ENCODE peak calls at places on chromosomes 11 and 22, in five cellular contexts. J is transverse colon, T is fibroblast of pulmonary artery, R is HL-60, I is lung. C is an unnamed sample.

GRCh38 chr11:101445761-101446160 is 138.0 kb downstream of the TRPC6 start:
- DNase-seq in R (no peak), T (no peak), J (no peak), I (no peak), C (no peak)

GRCh38 chr11:4134844-4135243 is 40.2 kb downstream of the RRM1 start:
- DNase-seq in J (no peak), T (peak), I (no peak), R (no peak), C (no peak)

GRCh38 chr22:30891781-30892180 is 76.8 kb downstream of the MORC2 start:
- DNase-seq in R (no peak), J (no peak), I (no peak), T (no peak), C (no peak)

GRCh38 chr11:116927163-116927772 is 89.8 kb upstream of the APOA1 start:
- DNase-seq in R (no peak), I (no peak), T (no peak), J (peak), C (no peak)

GRCh38 chr11:127106142-127106541 is 105.6 kb upstream of the KIRREL3 start:
- DNase-seq in I (no peak), R (no peak), T (no peak), J (no peak), C (no peak)

GRCh38 chr22:35498026-35498425 is 42.6 kb upstream of the RASD2 start:
- DNase-seq in I (no peak), R (no peak), J (no peak), T (peak), C (no peak)

GRCh38 chr11:130103296-130103814 is 33.7 kb downstream of the APLP2 start:
- DNase-seq in I (no peak), J (no peak), T (peak), R (no peak), C (no peak)

GRCh38 chr11:131392528-131393255 is 22.3 kb downstream of the NTM start:
- DNase-seq in J (no peak), T (no peak), R (peak), I (no peak), C (no peak)

GRCh38 chr11:117376517-117376916 is 48.9 kb downstream of the CEP164 start:
- DNase-seq in R (no peak), T (no peak), J (no peak), I (no peak), C (no peak)

GRCh38 chr11:133015457-133015856 is 516.8 kb downstream of the OPCML start:
- DNase-seq in J (no peak), R (no peak), I (no peak), T (no peak), C (no peak)

GRCh38 chr11:130070829-130071205 is 1.1 kb downstream of the APLP2 start:
- DNase-seq in J (peak), I (peak), T (peak), R (peak), C (no peak)

GRCh38 chr22:36117053-36117554 is 43.5 kb downstream of the APOL3 start:
- DNase-seq in I (no peak), R (no peak), J (no peak), T (no peak), C (no peak)

GRCh38 chr11:31805629-31806185 is 5.4 kb downstream of the PAX6 start:
- DNase-seq in T (no peak), J (no peak), R (no peak), I (no peak), C (peak)

DNA sequence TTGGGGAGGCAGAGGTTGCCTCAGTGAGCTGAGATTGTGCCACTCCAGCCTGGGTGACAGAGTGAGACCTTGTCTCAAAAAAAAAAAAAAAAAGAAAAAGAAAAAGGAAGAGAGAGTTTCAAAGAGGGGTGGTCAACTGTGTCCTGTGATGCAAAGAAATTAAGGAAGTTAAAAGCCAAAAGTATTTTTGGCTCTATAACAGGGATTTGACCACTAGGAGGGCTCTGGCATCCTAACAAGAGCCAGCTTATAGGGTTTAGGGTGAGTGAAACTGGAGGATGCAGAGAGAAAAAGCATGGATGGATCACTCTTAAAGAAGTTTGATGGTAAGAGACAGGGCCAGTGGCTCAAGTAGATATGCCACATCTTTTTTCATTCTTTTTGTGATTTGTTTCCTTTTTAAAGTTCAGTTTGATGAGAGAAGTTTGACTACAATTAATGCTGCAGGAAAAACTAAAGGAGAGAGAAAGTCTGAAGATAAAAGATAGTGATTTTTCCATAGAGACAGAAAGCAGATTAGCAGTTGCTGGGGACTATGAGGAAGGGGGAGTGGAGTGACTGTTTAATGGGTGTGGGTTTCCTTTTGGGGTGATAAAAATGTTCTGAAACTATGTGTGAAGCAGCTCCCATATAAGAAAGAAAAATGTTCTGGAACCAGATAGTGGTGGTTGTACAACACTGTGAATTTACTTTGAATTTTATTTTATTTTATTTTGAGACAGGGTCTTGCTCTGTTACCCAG is 11.1 kb upstream of the MICAL2 start:
- DNase-seq in I (no peak), T (no peak), J (no peak), R (no peak), C (no peak)
- TF ChIP-seq CTCF in I (no peak), T (peak), J (no peak), R (no peak), C (no peak)

GRCh38 chr11:76579047-76579751 is 91.3 kb downstream of the LRRC32 start:
- DNase-seq in I (no peak), J (no peak), R (no peak), T (peak), C (no peak)
- TF ChIP-seq CTCF in I (no peak), J (no peak), R (no peak), T (peak), C (no peak)

DNA sequence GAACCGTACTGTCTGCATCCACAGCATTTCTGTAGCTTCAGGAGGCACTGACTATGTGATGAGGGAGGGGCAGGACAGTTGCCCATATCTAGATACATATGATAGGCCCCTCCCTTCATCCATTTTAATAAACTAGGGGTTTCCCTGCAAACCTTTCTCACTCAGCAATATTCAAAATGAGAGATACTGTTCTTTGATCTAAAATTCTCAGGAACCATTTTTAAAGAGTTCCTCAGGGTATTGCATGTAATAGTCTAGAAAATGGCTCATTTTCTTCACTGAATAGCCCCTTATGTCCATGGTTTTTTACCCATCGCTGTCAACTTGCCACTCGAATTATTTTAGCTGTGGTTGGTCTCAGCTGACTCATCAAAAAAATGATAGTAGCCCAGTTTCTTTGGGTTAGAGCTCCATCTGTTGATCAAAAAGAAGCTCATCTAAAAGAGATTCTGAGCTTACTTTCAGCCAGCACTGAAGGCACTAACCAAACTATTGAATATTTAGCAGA is 37.0 kb upstream of the DNAJB7 start:
- DNase-seq in R (peak), T (peak), I (no peak), J (no peak), C (peak)
- TF ChIP-seq CTCF in R (no peak), T (peak), I (peak), J (peak), C (peak)

GRCh38 chr11:118791961-118792578 is 1.1 kb upstream of the DDX6 start:
- DNase-seq in R (peak), T (peak), I (peak), J (peak), C (peak)
- TF ChIP-seq CTCF in R (no peak), T (no peak), I (no peak), J (no peak), C (no peak)

GRCh38 chr22:37148031-37148651 is 1.6 kb downstream of the IL2RB start:
- DNase-seq in I (no peak), R (no peak), J (no peak), T (no peak), C (no peak)
- TF ChIP-seq CTCF in I (no peak), R (no peak), J (no peak), T (no peak), C (peak)

GRCh38 chr11:60130496-60130895 is 42.0 kb downstream of the MS4A2 start:
- DNase-seq in I (no peak), T (peak), R (peak), J (peak), C (peak)
- TF ChIP-seq CTCF in I (no peak), T (no peak), R (peak), J (peak), C (no peak)

DNA sequence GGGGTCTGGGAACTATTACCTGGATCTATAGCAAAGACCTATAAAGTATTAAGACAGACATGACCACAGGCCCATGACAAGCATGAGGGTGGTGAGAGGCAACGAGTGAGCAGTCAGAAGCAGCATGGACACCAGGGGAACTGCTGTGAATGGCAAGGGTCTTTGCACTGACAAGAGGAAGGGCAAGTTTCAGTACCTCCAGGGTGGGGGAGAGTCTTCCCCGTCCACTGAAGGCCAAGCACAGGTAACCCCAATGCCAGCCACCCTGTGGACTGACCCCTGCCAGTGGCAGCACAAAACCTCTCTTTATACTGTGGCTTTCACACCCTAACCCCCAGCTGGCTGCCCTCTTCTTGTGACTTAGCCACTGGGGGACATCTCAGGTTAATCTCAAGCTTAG is 55.5 kb downstream of the CHST1 start:
- DNase-seq in I (no peak), R (no peak), T (no peak), J (no peak), C (no peak)
- TF ChIP-seq CTCF in I (no peak), R (no peak), T (no peak), J (no peak), C (no peak)

GRCh38 chr11:75161506-75161905 is 10.6 kb downstream of the SLCO2B1 start:
- DNase-seq in R (no peak), I (no peak), J (no peak), T (peak), C (no peak)

GRCh38 chr11:75160328-75160757 is 9.4 kb downstream of the SLCO2B1 start:
- DNase-seq in I (no peak), T (no peak), R (no peak), J (no peak), C (no peak)

GRCh38 chr11:75160880-75161279 is 10.0 kb downstream of the SLCO2B1 start:
- DNase-seq in R (no peak), I (no peak), T (no peak), J (no peak), C (no peak)

GRCh38 chr11:75158241-75158640 is 7.3 kb downstream of the SLCO2B1 start:
- DNase-seq in I (no peak), R (no peak), J (no peak), T (no peak), C (no peak)

DNA sequence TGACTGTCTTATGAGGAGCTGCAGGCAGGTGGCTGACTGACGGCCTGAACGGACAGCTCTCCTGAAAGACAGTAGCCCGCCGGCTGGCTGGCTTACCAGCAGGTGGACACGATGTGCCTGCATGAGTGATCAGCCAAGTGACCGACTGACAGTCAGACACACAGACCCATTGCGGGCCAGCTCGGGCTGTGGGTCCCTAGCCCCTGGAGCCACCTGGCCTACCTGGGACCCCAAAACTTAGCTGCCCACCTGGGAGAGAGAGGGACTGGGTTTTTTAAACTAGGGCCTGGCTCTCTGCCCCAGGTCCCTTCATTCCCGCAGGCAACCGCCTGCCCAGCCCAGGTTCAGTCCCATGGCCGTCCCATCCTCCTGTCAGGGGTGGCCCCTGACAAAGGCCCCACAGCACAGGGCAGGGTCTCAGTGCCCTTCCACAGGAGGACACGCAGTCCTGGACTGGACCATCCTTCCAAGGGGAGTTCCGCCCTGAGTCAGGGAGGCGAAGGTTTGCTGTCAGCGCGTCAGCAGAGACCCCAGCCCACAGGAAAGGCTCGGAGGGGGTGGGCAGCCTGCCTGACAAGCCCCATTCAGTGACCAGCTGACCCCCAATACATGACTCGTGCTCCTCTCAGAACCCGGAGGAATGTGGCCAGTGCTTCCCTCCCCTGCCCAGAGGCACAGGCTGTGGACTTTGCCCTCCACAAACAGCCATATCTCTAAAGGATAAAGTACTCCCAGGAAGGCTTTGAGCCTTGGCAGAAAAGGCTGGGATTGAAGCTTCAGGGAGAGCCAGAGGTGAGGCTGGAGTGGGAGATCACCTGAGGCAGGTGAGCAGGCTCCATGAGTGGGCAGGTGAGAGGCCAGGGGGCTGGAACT is 8.4 kb downstream of the SLCO2B1 start:
- DNase-seq in T (no peak), I (no peak), J (peak), R (no peak), C (no peak)
- TF ChIP-seq CTCF in T (no peak), I (no peak), J (peak), R (no peak), C (no peak)

DNA sequence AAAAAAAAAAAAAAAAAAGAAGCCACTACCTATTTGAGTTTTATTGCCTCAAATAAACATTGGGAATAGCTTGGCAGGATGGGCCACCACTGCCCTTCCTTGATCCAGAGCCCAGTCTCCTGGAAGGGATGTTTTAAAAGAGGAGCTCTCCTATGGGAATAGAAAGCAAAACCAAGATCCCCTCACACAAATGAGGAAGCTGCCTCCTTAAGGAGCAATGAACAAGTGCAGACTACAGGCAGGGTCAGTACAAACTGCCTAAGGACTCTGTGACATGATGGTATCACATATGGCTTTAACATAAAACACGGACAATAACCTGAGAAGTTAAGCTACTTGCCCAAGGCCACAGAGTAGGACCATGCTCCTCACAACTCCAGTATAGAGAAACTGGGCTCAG is 120.8 kb downstream of the NAT10 start:
- DNase-seq in T (no peak), J (peak), I (no peak), R (no peak), C (no peak)
- TF ChIP-seq CTCF in T (no peak), J (peak), I (no peak), R (no peak), C (no peak)

C was measured in GM13976.